ENCODE peak calls at places on chromosomes 3 and 15, in six cellular contexts. H is IMR-90, V is H9, M is mesendoderm, U is mesenchymal stem cell, D is neuronal stem cell. E is an unnamed sample.

GRCh38 chr15:58462547-58462946 is 30.8 kb downstream of the LIPC start:
- DNase-seq in H (no peak), V (peak; percentile 49), M (peak; percentile 58), U (no peak), D (no peak), E (no peak)

GRCh38 chr15:71199384-71200351 is 84.4 kb downstream of the THSD4 start:
- DNase-seq in H (peak; percentile 50), V (no peak), M (peak; percentile 25), U (peak; percentile 2), D (no peak), E (no peak)

GRCh38 chr15:64813075-64813474 is 12.4 kb downstream of the PIF1 start:
- DNase-seq in H (peak; percentile 44), V (peak; percentile 44), M (peak; percentile 58), U (peak; percentile 51), D (no peak), E (no peak)

GRCh38 chr15:35320158-35320780 is 225.7 kb downstream of the DPH6 start:
- DNase-seq in H (no peak), V (no peak), M (no peak), U (no peak), D (no peak), E (no peak)

GRCh38 chr3:40582401-40583027 is 57.8 kb downstream of the ZNF621 start:
- DNase-seq in H (no peak), V (no peak), M (no peak), U (no peak), D (no peak), E (no peak)

GRCh38 chr3:134879991-134880390 is 84.9 kb downstream of the EPHB1 start:
- DNase-seq in H (no peak), V (no peak), M (no peak), U (no peak), D (no peak), E (no peak)

GRCh38 chr3:45167011-45167911 is 21.1 kb upstream of the CDCP1 start:
- DNase-seq in H (peak; percentile 94), V (peak; percentile 95), M (peak; percentile 99), U (peak; percentile 98), D (peak; percentile 57), E (peak; percentile 88)

GRCh38 chr3:4497884-4498283 is 4.7 kb downstream of the ITPR1 start:
- DNase-seq in H (no peak), V (no peak), M (no peak), U (no peak), D (no peak), E (no peak)

GRCh38 chr15:33370225-33371020 is 59.7 kb downstream of the RYR3 start:
- DNase-seq in H (no peak), V (no peak), M (no peak), U (no peak), D (no peak), E (no peak)

GRCh38 chr3:190505381-190506003 is 8.4 kb upstream of the IL1RAP start:
- DNase-seq in H (no peak), V (no peak), M (no peak), U (no peak), D (no peak), E (no peak)

GRCh38 chr3:126015075-126015474 is 46.1 kb downstream of the ROPN1B start:
- DNase-seq in H (no peak), V (peak; percentile 22), M (no peak), U (no peak), D (no peak), E (no peak)

GRCh38 chr15:77031376-77032050 is 36.6 kb downstream of the PSTPIP1 start:
- DNase-seq in H (peak; percentile 44), V (peak; percentile 28), M (no peak), U (no peak), D (no peak), E (peak; percentile 40)

GRCh38 chr15:59549826-59550225 is 61.8 kb upstream of the GCNT3 start:
- DNase-seq in H (no peak), V (no peak), M (peak; percentile 97), U (no peak), D (no peak), E (no peak)

GRCh38 chr3:155744091-155744625 is 713 bp downstream of the PLCH1 start:
- DNase-seq in H (peak; percentile 4), V (peak; percentile 79), M (peak; percentile 81), U (peak; percentile 46), D (peak; percentile 84), E (no peak)

GRCh38 chr15:89662893-89663673 is 7.8 kb upstream of the KIF7 start:
- DNase-seq in H (peak; percentile 92), V (peak; percentile 63), M (peak; percentile 68), U (peak; percentile 87), D (no peak), E (no peak)

GRCh38 chr3:129161860-129162271 is 1.0 kb upstream of the ISY1 start:
- DNase-seq in H (peak; percentile 8), V (peak; percentile 38), M (peak; percentile 55), U (no peak), D (no peak), E (peak; percentile 52)

GRCh38 chr15:40271915-40272712 is 10.8 kb downstream of the ANKRD63 start:
- DNase-seq in H (no peak), V (no peak), M (no peak), U (no peak), D (no peak), E (no peak)

GRCh38 chr3:187828571-187829452 is 83.5 kb upstream of the BCL6 start:
- DNase-seq in H (no peak), V (no peak), M (no peak), U (no peak), D (no peak), E (no peak)

GRCh38 chr3:130729154-130729553 is 17.5 kb downstream of the PIK3R4 start:
- DNase-seq in H (no peak), V (no peak), M (no peak), U (no peak), D (no peak), E (no peak)

GRCh38 chr15:73763893-73764292 is 10.7 kb upstream of the INSYN1 start:
- DNase-seq in H (no peak), V (no peak), M (no peak), U (no peak), D (no peak), E (no peak)

GRCh38 chr3:14289590-14290453 is 111.2 kb downstream of the LSM3 start:
- DNase-seq in H (peak; percentile 96), V (no peak), M (peak; percentile 92), U (peak; percentile 96), D (no peak), E (no peak)

GRCh38 chr3:176927985-176928931 is 269.0 kb downstream of the TBL1XR1 start:
- DNase-seq in H (no peak), V (no peak), M (no peak), U (no peak), D (no peak), E (no peak)

GRCh38 chr3:60086811-60087210 is 1037.0 kb upstream of the CFAP20DC start:
- DNase-seq in H (peak; percentile 18), V (no peak), M (peak; percentile 26), U (peak; percentile 36), D (no peak), E (no peak)

GRCh38 chr3:172065534-172065933 is 26.2 kb downstream of the FNDC3B start:
- DNase-seq in H (peak; percentile 92), V (no peak), M (no peak), U (peak; percentile 60), D (no peak), E (no peak)

GRCh38 chr3:190616627-190617026 is 102.7 kb downstream of the IL1RAP start:
- DNase-seq in H (no peak), V (no peak), M (no peak), U (no peak), D (no peak), E (no peak)

DNA sequence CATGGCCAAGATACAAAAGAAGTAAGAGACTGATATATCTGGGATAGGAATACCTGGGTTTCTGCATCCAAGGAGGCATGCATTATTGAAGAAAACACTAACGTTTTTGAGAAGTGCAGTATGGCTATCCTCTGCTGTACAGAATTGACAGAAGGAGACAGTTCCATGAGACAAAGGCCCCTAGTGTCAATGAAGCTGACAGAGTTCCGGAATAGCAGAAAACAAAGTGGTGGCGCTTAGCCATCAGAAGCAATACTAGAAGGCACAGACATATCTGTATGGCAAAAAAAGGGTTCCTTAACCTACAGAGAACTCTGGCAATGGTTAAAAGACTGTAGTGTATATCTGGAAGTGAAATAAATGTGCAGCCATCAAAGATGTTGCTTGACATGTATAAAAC is 77.8 kb downstream of the VGLL3 start:
- DNase-seq in H (no peak), V (no peak), M (no peak), U (no peak), D (no peak), E (no peak)
- H2BK15ac ChIP-seq in H (no peak overlapping the region), V (no peak overlapping the region), M (no peak overlapping the region), U (no peak overlapping the region), D (no peak overlapping the region), E (no peak overlapping the region)

GRCh38 chr3:31770822-31771326 is 210.2 kb downstream of the OSBPL10 start:
- DNase-seq in H (peak; percentile 41), V (no peak), M (no peak), U (peak; percentile 37), D (no peak), E (no peak)
- H2BK15ac ChIP-seq in H (no peak overlapping the region), V (no peak overlapping the region), M (no peak overlapping the region), U (no peak overlapping the region), D (no peak overlapping the region), E (no peak overlapping the region)

GRCh38 chr3:115659861-115660260 is 36.6 kb downstream of the GAP43 start:
- DNase-seq in H (peak; percentile 64), V (no peak), M (peak; percentile 22), U (peak; percentile 29), D (no peak), E (no peak)
- H2BK15ac ChIP-seq in H (peak overlapping the region; percentile 33), V (no peak overlapping the region), M (no peak overlapping the region), U (no peak overlapping the region), D (no peak overlapping the region), E (no peak overlapping the region)

DNA sequence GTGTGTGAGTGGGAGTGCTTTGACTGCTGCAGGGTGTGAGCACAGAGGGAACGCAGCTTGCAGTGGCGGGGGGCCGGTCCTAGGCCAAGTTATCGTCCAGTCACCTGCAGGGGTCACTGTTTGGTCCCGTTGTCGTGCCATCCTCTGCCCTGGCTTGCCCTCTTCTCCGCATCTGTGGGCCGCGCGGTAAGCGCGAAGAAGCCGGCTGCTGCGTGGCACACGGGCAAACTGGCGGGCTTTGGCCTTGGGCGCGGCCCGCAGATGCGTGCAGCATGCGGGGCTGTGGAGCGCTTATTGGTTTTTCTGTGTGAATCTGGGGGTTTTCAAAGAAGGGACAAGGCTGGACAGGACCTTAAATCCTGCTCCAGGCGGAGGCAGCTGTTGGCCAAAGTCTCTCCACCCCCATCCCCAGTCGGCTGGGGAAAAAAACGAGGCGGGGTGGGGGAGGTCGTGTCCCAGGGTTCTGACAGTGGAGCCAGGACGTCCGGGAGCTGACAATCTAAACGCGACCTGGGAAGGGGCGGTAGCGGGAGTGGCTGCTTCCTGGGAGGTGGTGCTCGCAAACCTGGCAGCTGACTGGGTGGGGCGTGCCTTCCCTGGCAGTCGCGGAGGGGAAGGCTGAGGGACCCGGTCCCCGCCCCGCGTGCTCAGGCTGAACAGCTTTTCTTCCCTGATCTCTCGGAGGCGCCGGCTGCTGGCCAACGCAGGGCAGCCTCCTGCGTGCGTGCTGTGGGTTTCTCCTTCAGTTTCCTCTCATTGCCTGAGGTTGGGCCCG is 39.7 kb upstream of the VEPH1 start:
- DNase-seq in H (peak; percentile 45), V (peak; percentile 82), M (peak; percentile 70), U (peak; percentile 33), D (peak; percentile 14), E (peak; percentile 85)
- H2BK15ac ChIP-seq in H (no peak overlapping the region), V (no peak overlapping the region), M (no peak overlapping the region), U (no peak overlapping the region), D (peak overlapping the region; percentile 82), E (no peak overlapping the region)

DNA sequence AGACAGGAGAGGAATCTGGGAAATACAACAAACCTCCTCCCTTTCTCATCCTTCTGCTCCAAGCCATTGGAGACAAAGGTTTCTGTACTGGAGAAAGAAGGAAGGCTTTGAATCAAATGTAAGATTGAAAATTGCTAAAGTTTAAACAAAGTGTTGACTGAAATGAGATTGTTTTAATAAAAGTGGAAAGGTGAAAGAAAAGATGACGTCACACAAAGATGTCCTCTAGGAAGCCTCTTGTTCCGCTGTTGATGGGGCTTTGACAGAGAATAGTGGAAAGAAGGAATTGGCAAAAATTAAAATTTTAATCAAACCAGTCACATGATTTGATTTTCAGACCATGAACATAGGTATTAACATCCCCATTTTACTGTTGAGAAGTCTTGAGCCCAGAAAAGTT is 967.6 kb downstream of the NAALADL2 start:
- DNase-seq in H (no peak), V (no peak), M (no peak), U (no peak), D (no peak), E (no peak)
- H2BK15ac ChIP-seq in H (no peak overlapping the region), V (no peak overlapping the region), M (no peak overlapping the region), U (no peak overlapping the region), D (no peak overlapping the region), E (no peak overlapping the region)

E was measured in H1.